ENCODE peak calls at places on chromosome X, in eight cellular contexts. K is NCI-H1092; H is sigmoid colon; Z is dorsolateral prefrontal cortex; U is posterior cingulate gyrus; C is hippocampal formation; D is stimulated activated CD4-positive, alpha-beta T cell treated with anti-CD3 and anti-CD28 coated beads, Interleukin-1b, Interleukin-23, amount 100 ng/mL, for 24 hours; E is sciatic nerve. S is an unnamed sample.

GRCh38 chrX:120857240-120857639 is 18.4 kb downstream of the CT47B1 start:
- DNase-seq in K (no peak), H (no peak), Z (no peak), U (no peak), C (no peak), D (no peak), E (no peak), S (no peak)

GRCh38 chrX:118396113-118396512 is 50.2 kb downstream of the WDR44 start:
- DNase-seq in K (no peak), H (no peak), Z (no peak), U (no peak), C (no peak), D (no peak), E (no peak), S (no peak)

GRCh38 chrX:11555759-11556158 is 110.0 kb downstream of the ARHGAP6 start:
- DNase-seq in K (no peak), H (no peak), Z (no peak), U (no peak), C (no peak), D (no peak), E (no peak), S (no peak)

GRCh38 chrX:37578045-37578444 is 6.6 kb downstream of the LANCL3 start:
- DNase-seq in K (no peak), H (no peak), Z (no peak), U (no peak), C (no peak), D (no peak), E (no peak), S (no peak)

GRCh38 chrX:112053169-112053568 is 29.4 kb downstream of the TRPC5 start:
- DNase-seq in K (no peak), H (no peak), Z (no peak), U (no peak), C (no peak), D (no peak), E (no peak), S (no peak)

GRCh38 chrX:50691820-50692219 is 122.2 kb downstream of the SHROOM4 start:
- DNase-seq in K (peak), H (no peak), Z (no peak), U (no peak), C (peak), D (no peak), E (no peak), S (no peak)

GRCh38 chrX:110557864-110558263 is 199.2 kb downstream of the RTL9 start:
- DNase-seq in K (no peak), H (no peak), Z (no peak), U (no peak), C (no peak), D (no peak), E (no peak), S (no peak)

GRCh38 chrX:152450076-152450475 is 1.0 kb downstream of the GABRA3 start:
- DNase-seq in K (no peak), H (no peak), Z (no peak), U (no peak), C (no peak), D (no peak), E (no peak), S (no peak)

GRCh38 chrX:118062048-118062789 is 54.4 kb downstream of the KLHL13 start:
- DNase-seq in K (no peak), H (no peak), Z (no peak), U (no peak), C (no peak), D (no peak), E (no peak), S (no peak)

GRCh38 chrX:142089193-142089592 is 115.9 kb downstream of the MAGEC2 start:
- DNase-seq in K (peak), H (no peak), Z (no peak), U (no peak), C (peak), D (no peak), E (no peak), S (peak)

GRCh38 chrX:136810493-136810892 is 29.8 kb upstream of the ARHGEF6 start:
- DNase-seq in K (no peak), H (no peak), Z (no peak), U (no peak), C (no peak), D (no peak), E (no peak), S (no peak)

GRCh38 chrX:54695816-54696487 is 102.1 kb downstream of the ITIH6 start:
- DNase-seq in K (no peak), H (no peak), Z (no peak), U (no peak), C (no peak), D (no peak), E (no peak), S (no peak)

GRCh38 chrX:115459883-115460564 is 101.0 kb upstream of the PLS3 start:
- DNase-seq in K (no peak), H (no peak), Z (no peak), U (no peak), C (no peak), D (no peak), E (no peak), S (no peak)

GRCh38 chrX:107360788-107361360 is 88.6 kb upstream of the FRMPD3 start:
- DNase-seq in K (no peak), H (no peak), Z (no peak), U (no peak), C (no peak), D (no peak), E (no peak), S (no peak)

GRCh38 chrX:73268463-73268862 is 53.8 kb upstream of the NAP1L2 start:
- DNase-seq in K (no peak), H (no peak), Z (no peak), U (no peak), C (no peak), D (no peak), E (no peak), S (no peak)

GRCh38 chrX:50644496-50644895 is 169.5 kb downstream of the SHROOM4 start:
- DNase-seq in K (no peak), H (no peak), Z (no peak), U (no peak), C (no peak), D (no peak), E (no peak), S (no peak)

GRCh38 chrX:38127961-38128360 is 92.7 kb downstream of the SRPX start:
- DNase-seq in K (no peak), H (no peak), Z (no peak), U (no peak), C (no peak), D (no peak), E (no peak), S (no peak)

GRCh38 chrX:68568136-68568535 is 69.3 kb downstream of the YIPF6 start:
- DNase-seq in K (no peak), H (no peak), Z (no peak), U (no peak), C (no peak), D (no peak), E (no peak), S (no peak)

GRCh38 chrX:114626323-114626722 is 42.4 kb downstream of the HTR2C start:
- DNase-seq in K (no peak), H (no peak), Z (no peak), U (no peak), C (no peak), D (no peak), E (no peak), S (no peak)

GRCh38 chrX:20224814-20225487 is 41.8 kb downstream of the RPS6KA3 start:
- DNase-seq in K (no peak), H (no peak), Z (no peak), U (no peak), C (no peak), D (no peak), E (no peak), S (no peak)

GRCh38 chrX:68755726-68756125 is 73.1 kb upstream of the EFNB1 start:
- DNase-seq in K (no peak), H (no peak), Z (no peak), U (no peak), C (no peak), D (no peak), E (no peak), S (no peak)

S was measured in globus pallidus.